ENCODE peak calls at places on chromosomes 12 and 14, in four cellular contexts. N is kidney, I is tibial artery, V is AG04450. M is an unnamed sample.
A peak's percentile ranks its signal among the peaks of the same experiment; 100 is the strongest.

GRCh38 chr14:36556811-36557433 is 25.5 kb downstream of the NKX2-8 start:
- DNase-seq in N (no peak), I (no peak), V (no peak), M (peak; percentile 47)

GRCh38 chr14:97180304-97181200 is 383.4 kb downstream of the VRK1 start:
- DNase-seq in N (no peak), I (no peak), V (no peak), M (peak; percentile 93)

GRCh38 chr12:46944104-46944503 is 118.3 kb upstream of the SLC38A4 start:
- DNase-seq in N (no peak), I (no peak), V (no peak), M (peak; percentile 69)

GRCh38 chr12:107929436-107929835 is 154.9 kb downstream of the ASCL4 start:
- DNase-seq in N (no peak), I (no peak), V (no peak), M (peak; percentile 23)

GRCh38 chr12:45727994-45728624 is 1.4 kb upstream of the ARID2 start:
- DNase-seq in N (no peak), I (no peak), V (no peak), M (no peak)

GRCh38 chr12:57726151-57726883 is 12.2 kb downstream of the AGAP2 start:
- DNase-seq in N (peak; percentile 93), I (peak; percentile 68), V (peak; percentile 47), M (peak; percentile 87)

GRCh38 chr12:47556631-47557030 is 149.2 kb downstream of the RPAP3 start:
- DNase-seq in N (no peak), I (no peak), V (no peak), M (peak; percentile 15)

GRCh38 chr12:66154776-66155175 is 15.0 kb downstream of the TMBIM4 start:
- DNase-seq in N (no peak), I (no peak), V (no peak), M (no peak)

GRCh38 chr14:83463500-83464098 is 1929.9 kb upstream of the SEL1L start:
- DNase-seq in N (no peak), I (peak; percentile 21), V (peak; percentile 13), M (peak; percentile 82)

GRCh38 chr14:83478741-83479140 is 1945.1 kb upstream of the SEL1L start:
- DNase-seq in N (no peak), I (no peak), V (no peak), M (no peak)

GRCh38 chr12:100827901-100828520 is 33.4 kb downstream of the ANO4 start:
- DNase-seq in N (no peak), I (no peak), V (no peak), M (peak; percentile 56)

GRCh38 chr14:106530423-106531107 is 1004.2 kb downstream of the TMEM121 start:
- DNase-seq in N (no peak), I (no peak), V (no peak), M (no peak)

GRCh38 chr14:98293527-98293926 is 978.5 kb downstream of the BCL11B start:
- DNase-seq in N (peak; percentile 51), I (no peak), V (no peak), M (peak; percentile 68)
- TF ChIP-seq CTCF in N (no peak), I (no peak), V (no peak), M (no peak)

GRCh38 chr14:48536318-48536717 is 860.9 kb upstream of the MDGA2 start:
- DNase-seq in N (no peak), I (no peak), V (no peak), M (peak; percentile 2)
- TF ChIP-seq CTCF in N (no peak), I (no peak), V (no peak), M (no peak)

GRCh38 chr12:71533703-71534102 is 94.1 kb downstream of the LGR5 start:
- DNase-seq in N (no peak), I (no peak), V (no peak), M (no peak)
- TF ChIP-seq CTCF in N (no peak), I (no peak), V (no peak), M (no peak)

GRCh38 chr14:87993485-87993809 is 465 bp upstream of the GALC start:
- DNase-seq in N (no peak), I (no peak), V (no peak), M (no peak)
- TF ChIP-seq CTCF in N (no peak), I (no peak), V (no peak), M (no peak)

GRCh38 chr14:101888182-101888581 is 76.2 kb upstream of the DYNC1H1 start:
- DNase-seq in N (no peak), I (no peak), V (no peak), M (no peak)

GRCh38 chr14:101887219-101887618 is 77.2 kb upstream of the DYNC1H1 start:
- DNase-seq in N (no peak), I (no peak), V (no peak), M (no peak)

GRCh38 chr14:101889366-101889765 is 75.0 kb upstream of the DYNC1H1 start:
- DNase-seq in N (no peak), I (no peak), V (no peak), M (no peak)

GRCh38 chr14:101891471-101891870 is 72.9 kb upstream of the DYNC1H1 start:
- DNase-seq in N (no peak), I (no peak), V (no peak), M (no peak)

DNA sequence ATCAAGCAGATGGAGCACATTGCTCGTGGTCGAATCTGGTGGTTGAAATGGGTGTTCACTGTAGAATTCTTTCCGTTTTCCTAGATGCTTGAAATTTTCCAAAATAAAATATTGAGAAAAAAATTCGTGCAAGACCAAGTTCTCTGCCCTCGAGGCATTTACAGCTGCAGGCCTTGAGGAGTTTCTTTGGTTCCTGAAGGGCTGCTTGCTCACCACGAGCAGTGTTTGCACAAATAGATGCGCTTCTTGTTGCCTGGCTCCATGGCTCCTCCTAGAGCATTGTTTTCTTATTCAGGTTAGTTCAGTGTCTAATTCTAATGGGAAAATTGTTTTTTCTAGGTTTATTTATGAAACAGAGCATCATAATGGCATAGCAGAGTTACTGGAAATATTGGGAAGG is 74.5 kb upstream of the DYNC1H1 start:
- DNase-seq in N (no peak), I (no peak), V (no peak), M (peak; percentile 0)
- TF ChIP-seq CTCF in N (no peak), I (no peak), V (no peak), M (peak; percentile 5)

DNA sequence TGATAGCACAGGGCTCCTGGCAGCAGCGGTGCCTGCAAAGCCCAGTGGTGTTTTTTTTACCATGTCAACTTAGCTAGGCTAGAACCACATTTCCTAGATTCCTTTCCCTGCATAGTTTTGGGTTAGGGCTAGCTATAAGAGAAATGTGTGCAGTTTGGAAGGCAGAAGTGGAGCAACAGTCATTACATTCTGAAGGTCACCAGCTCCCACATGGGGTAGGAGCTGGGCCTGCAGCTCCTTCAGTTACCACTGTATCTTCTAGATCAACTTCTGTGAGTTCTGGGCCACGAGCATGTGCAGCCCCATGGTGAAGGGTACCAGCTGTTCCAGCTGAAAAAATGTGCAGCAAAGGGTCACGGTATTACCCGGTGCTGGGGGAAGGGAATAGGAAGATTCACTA is 2.3 kb upstream of the SLC25A3 start:
- DNase-seq in N (no peak), I (no peak), V (no peak), M (no peak)
- TF ChIP-seq CTCF in N (no peak), I (no peak), V (peak; percentile 20), M (no peak)

GRCh38 chr12:21962236-21962635 is 21.0 kb upstream of the ABCC9 start:
- DNase-seq in N (no peak), I (no peak), V (no peak), M (peak; percentile 46)

GRCh38 chr12:21962821-21963220 is 21.6 kb upstream of the ABCC9 start:
- DNase-seq in N (no peak), I (no peak), V (no peak), M (no peak)
- TF ChIP-seq CTCF in N (no peak), I (no peak), V (no peak), M (peak; percentile 5)

GRCh38 chr12:21989819-21990412 is 48.7 kb upstream of the ABCC9 start:
- DNase-seq in N (no peak), I (no peak), V (no peak), M (peak; percentile 39)
- TF ChIP-seq CTCF in N (peak; percentile 50), I (peak; percentile 67), V (peak; percentile 78), M (peak; percentile 57)

DNA sequence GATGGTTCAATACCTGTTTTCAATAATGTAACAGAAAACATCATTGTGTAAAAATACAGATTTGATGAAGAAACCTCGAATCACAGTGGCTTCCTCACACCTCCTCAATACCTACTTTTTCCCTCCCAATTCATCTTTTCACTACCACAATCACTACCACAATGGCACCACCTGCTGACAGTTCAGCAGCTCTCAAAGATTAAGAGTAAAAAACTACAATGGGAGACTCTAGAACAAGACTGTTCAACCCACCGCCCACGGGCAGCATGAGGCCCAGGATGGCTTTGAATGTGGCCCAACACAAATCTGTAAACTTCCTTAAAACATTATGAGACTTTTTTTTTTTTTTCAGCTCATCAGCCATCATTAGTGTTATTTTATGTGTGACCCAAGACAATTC is 15.2 kb downstream of the MED6 start:
- DNase-seq in N (no peak), I (no peak), V (no peak), M (no peak)
- TF ChIP-seq CTCF in N (no peak), I (no peak), V (peak; percentile 14), M (no peak)

GRCh38 chr14:21229821-21230220 is 39.4 kb downstream of the HNRNPC start:
- DNase-seq in N (no peak), I (no peak), V (no peak), M (no peak)
- TF ChIP-seq CTCF in N (no peak), I (no peak), V (no peak), M (no peak)

M was measured in MCF 10A.